ENCODE peak calls at places on chromosome 13, in six cellular contexts. One of them, this sample, is unnamed.
A peak's percentile ranks its signal among the peaks of the same experiment; 100 is the strongest.

GRCh38 chr13:112014857-112015256 is 52.1 kb upstream of the SOX1 start:
- DNase-seq in NAMALWA: no peak
- DNase-seq in iris pigment epithelial cell: no peak
- DNase-seq in ascending aorta: no peak
- DNase-seq in adrenal gland: no peak
- DNase-seq in stimulated activated CD4-positive, alpha-beta T cell treated with anti-CD3 and anti-CD28 coated beads, Interleukin-12 subunit alpha, Interleukin-12 subunit beta, amount 100 ng/mL, for 48 hours: no peak
- DNase-seq in this sample: no peak

GRCh38 chr13:71240906-71241305 is 626.1 kb downstream of the DACH1 start:
- DNase-seq in stimulated activated CD4-positive, alpha-beta T cell treated with anti-CD3 and anti-CD28 coated beads, Interleukin-12 subunit alpha, Interleukin-12 subunit beta, amount 100 ng/mL, for 48 hours: no peak
- DNase-seq in NAMALWA: peak; percentile 22
- DNase-seq in ascending aorta: no peak
- DNase-seq in iris pigment epithelial cell: peak; percentile 38
- DNase-seq in adrenal gland: no peak
- DNase-seq in this sample: no peak

GRCh38 chr13:100035936-100036335 is 53.0 kb upstream of the PCCA start:
- DNase-seq in stimulated activated CD4-positive, alpha-beta T cell treated with anti-CD3 and anti-CD28 coated beads, Interleukin-12 subunit alpha, Interleukin-12 subunit beta, amount 100 ng/mL, for 48 hours: no peak
- DNase-seq in ascending aorta: no peak
- DNase-seq in NAMALWA: no peak
- DNase-seq in adrenal gland: no peak
- DNase-seq in iris pigment epithelial cell: no peak
- DNase-seq in this sample: no peak

GRCh38 chr13:49563513-49563912 is 21.8 kb downstream of the RCBTB1 start:
- DNase-seq in iris pigment epithelial cell: peak; percentile 67
- DNase-seq in ascending aorta: no peak
- DNase-seq in stimulated activated CD4-positive, alpha-beta T cell treated with anti-CD3 and anti-CD28 coated beads, Interleukin-12 subunit alpha, Interleukin-12 subunit beta, amount 100 ng/mL, for 48 hours: no peak
- DNase-seq in adrenal gland: no peak
- DNase-seq in NAMALWA: no peak
- DNase-seq in this sample: no peak

GRCh38 chr13:25291691-25292090 is 4.4 kb upstream of the MTMR6 start:
- DNase-seq in stimulated activated CD4-positive, alpha-beta T cell treated with anti-CD3 and anti-CD28 coated beads, Interleukin-12 subunit alpha, Interleukin-12 subunit beta, amount 100 ng/mL, for 48 hours: no peak
- DNase-seq in NAMALWA: no peak
- DNase-seq in ascending aorta: no peak
- DNase-seq in adrenal gland: no peak
- DNase-seq in iris pigment epithelial cell: no peak
- DNase-seq in this sample: no peak

GRCh38 chr13:100517135-100517534 is 71.5 kb downstream of the GGACT start:
- DNase-seq in iris pigment epithelial cell: no peak
- DNase-seq in adrenal gland: no peak
- DNase-seq in ascending aorta: no peak
- DNase-seq in NAMALWA: no peak
- DNase-seq in stimulated activated CD4-positive, alpha-beta T cell treated with anti-CD3 and anti-CD28 coated beads, Interleukin-12 subunit alpha, Interleukin-12 subunit beta, amount 100 ng/mL, for 48 hours: no peak
- DNase-seq in this sample: no peak

GRCh38 chr13:109233293-109233692 is 553.1 kb downstream of the IRS2 start:
- DNase-seq in iris pigment epithelial cell: no peak
- DNase-seq in adrenal gland: no peak
- DNase-seq in stimulated activated CD4-positive, alpha-beta T cell treated with anti-CD3 and anti-CD28 coated beads, Interleukin-12 subunit alpha, Interleukin-12 subunit beta, amount 100 ng/mL, for 48 hours: no peak
- DNase-seq in ascending aorta: no peak
- DNase-seq in NAMALWA: no peak
- DNase-seq in this sample: no peak

GRCh38 chr13:45674908-45675307 is 27.2 kb upstream of the CBY2 start:
- DNase-seq in iris pigment epithelial cell: peak; percentile 50
- DNase-seq in ascending aorta: no peak
- DNase-seq in adrenal gland: no peak
- DNase-seq in stimulated activated CD4-positive, alpha-beta T cell treated with anti-CD3 and anti-CD28 coated beads, Interleukin-12 subunit alpha, Interleukin-12 subunit beta, amount 100 ng/mL, for 48 hours: no peak
- DNase-seq in NAMALWA: no peak
- DNase-seq in this sample: no peak

GRCh38 chr13:111289251-111289650 is 31.2 kb upstream of the TEX29 start:
- DNase-seq in ascending aorta: no peak
- DNase-seq in stimulated activated CD4-positive, alpha-beta T cell treated with anti-CD3 and anti-CD28 coated beads, Interleukin-12 subunit alpha, Interleukin-12 subunit beta, amount 100 ng/mL, for 48 hours: no peak
- DNase-seq in iris pigment epithelial cell: no peak
- DNase-seq in NAMALWA: no peak
- DNase-seq in adrenal gland: no peak
- DNase-seq in this sample: no peak

GRCh38 chr13:87331178-87331577 is 340.0 kb upstream of the SLITRK5 start:
- DNase-seq in ascending aorta: no peak
- DNase-seq in NAMALWA: no peak
- DNase-seq in stimulated activated CD4-positive, alpha-beta T cell treated with anti-CD3 and anti-CD28 coated beads, Interleukin-12 subunit alpha, Interleukin-12 subunit beta, amount 100 ng/mL, for 48 hours: no peak
- DNase-seq in iris pigment epithelial cell: peak; percentile 5
- DNase-seq in adrenal gland: peak; percentile 88
- DNase-seq in this sample: no peak

GRCh38 chr13:72565893-72566292 is 161.5 kb downstream of the MZT1 start:
- DNase-seq in ascending aorta: no peak
- DNase-seq in adrenal gland: peak; percentile 14
- DNase-seq in iris pigment epithelial cell: peak; percentile 39
- DNase-seq in NAMALWA: peak; percentile 64
- DNase-seq in stimulated activated CD4-positive, alpha-beta T cell treated with anti-CD3 and anti-CD28 coated beads, Interleukin-12 subunit alpha, Interleukin-12 subunit beta, amount 100 ng/mL, for 48 hours: no peak
- DNase-seq in this sample: no peak

GRCh38 chr13:112767506-112768471 is 78.0 kb downstream of the ATP11A start:
- DNase-seq in stimulated activated CD4-positive, alpha-beta T cell treated with anti-CD3 and anti-CD28 coated beads, Interleukin-12 subunit alpha, Interleukin-12 subunit beta, amount 100 ng/mL, for 48 hours: no peak
- DNase-seq in NAMALWA: no peak
- DNase-seq in ascending aorta: no peak
- DNase-seq in adrenal gland: peak; percentile 30
- DNase-seq in iris pigment epithelial cell: no peak
- DNase-seq in this sample: no peak

GRCh38 chr13:51453959-51454703 is 1.3 kb upstream of the INTS6 start:
- DNase-seq in ascending aorta: no peak
- DNase-seq in stimulated activated CD4-positive, alpha-beta T cell treated with anti-CD3 and anti-CD28 coated beads, Interleukin-12 subunit alpha, Interleukin-12 subunit beta, amount 100 ng/mL, for 48 hours: peak; percentile 29
- DNase-seq in iris pigment epithelial cell: peak; percentile 27
- DNase-seq in adrenal gland: peak; percentile 65
- DNase-seq in NAMALWA: no peak
- DNase-seq in this sample: no peak

GRCh38 chr13:99687728-99688397 is 186.6 kb downstream of the TM9SF2 start:
- DNase-seq in adrenal gland: no peak
- DNase-seq in NAMALWA: no peak
- DNase-seq in ascending aorta: no peak
- DNase-seq in iris pigment epithelial cell: peak; percentile 40
- DNase-seq in stimulated activated CD4-positive, alpha-beta T cell treated with anti-CD3 and anti-CD28 coated beads, Interleukin-12 subunit alpha, Interleukin-12 subunit beta, amount 100 ng/mL, for 48 hours: no peak
- DNase-seq in this sample: no peak

GRCh38 chr13:51585696-51586095 is 1.4 kb downstream of the WDFY2 start:
- DNase-seq in adrenal gland: no peak
- DNase-seq in NAMALWA: peak; percentile 26
- DNase-seq in iris pigment epithelial cell: peak; percentile 70
- DNase-seq in ascending aorta: no peak
- DNase-seq in stimulated activated CD4-positive, alpha-beta T cell treated with anti-CD3 and anti-CD28 coated beads, Interleukin-12 subunit alpha, Interleukin-12 subunit beta, amount 100 ng/mL, for 48 hours: no peak
- DNase-seq in this sample: no peak

GRCh38 chr13:50400035-50400726 is 384.9 kb downstream of the KCNRG start:
- DNase-seq in adrenal gland: peak; percentile 50
- DNase-seq in ascending aorta: no peak
- DNase-seq in NAMALWA: no peak
- DNase-seq in iris pigment epithelial cell: no peak
- DNase-seq in stimulated activated CD4-positive, alpha-beta T cell treated with anti-CD3 and anti-CD28 coated beads, Interleukin-12 subunit alpha, Interleukin-12 subunit beta, amount 100 ng/mL, for 48 hours: no peak
- DNase-seq in this sample: no peak

GRCh38 chr13:64697226-64697625 is 2532.9 kb downstream of the PCDH9 start:
- DNase-seq in adrenal gland: no peak
- DNase-seq in ascending aorta: no peak
- DNase-seq in NAMALWA: no peak
- DNase-seq in iris pigment epithelial cell: peak; percentile 8
- DNase-seq in stimulated activated CD4-positive, alpha-beta T cell treated with anti-CD3 and anti-CD28 coated beads, Interleukin-12 subunit alpha, Interleukin-12 subunit beta, amount 100 ng/mL, for 48 hours: no peak
- DNase-seq in this sample: no peak

GRCh38 chr13:65653548-65654078 is 1576.5 kb downstream of the PCDH9 start:
- DNase-seq in ascending aorta: no peak
- DNase-seq in adrenal gland: no peak
- DNase-seq in iris pigment epithelial cell: no peak
- DNase-seq in stimulated activated CD4-positive, alpha-beta T cell treated with anti-CD3 and anti-CD28 coated beads, Interleukin-12 subunit alpha, Interleukin-12 subunit beta, amount 100 ng/mL, for 48 hours: no peak
- DNase-seq in NAMALWA: no peak
- DNase-seq in this sample: no peak

GRCh38 chr13:29761160-29761559 is 89.3 kb downstream of the UBL3 start:
- DNase-seq in iris pigment epithelial cell: no peak
- DNase-seq in stimulated activated CD4-positive, alpha-beta T cell treated with anti-CD3 and anti-CD28 coated beads, Interleukin-12 subunit alpha, Interleukin-12 subunit beta, amount 100 ng/mL, for 48 hours: no peak
- DNase-seq in ascending aorta: no peak
- DNase-seq in NAMALWA: no peak
- DNase-seq in adrenal gland: no peak
- DNase-seq in this sample: no peak

GRCh38 chr13:36512771-36513170 is 80.5 kb downstream of the CCNA1 start:
- DNase-seq in NAMALWA: no peak
- DNase-seq in stimulated activated CD4-positive, alpha-beta T cell treated with anti-CD3 and anti-CD28 coated beads, Interleukin-12 subunit alpha, Interleukin-12 subunit beta, amount 100 ng/mL, for 48 hours: no peak
- DNase-seq in adrenal gland: no peak
- DNase-seq in ascending aorta: no peak
- DNase-seq in iris pigment epithelial cell: no peak
- DNase-seq in this sample: no peak

GRCh38 chr13:113860579-113861432 is 3.1 kb downstream of the GAS6 start:
- DNase-seq in iris pigment epithelial cell: no peak
- DNase-seq in NAMALWA: no peak
- DNase-seq in adrenal gland: no peak
- DNase-seq in stimulated activated CD4-positive, alpha-beta T cell treated with anti-CD3 and anti-CD28 coated beads, Interleukin-12 subunit alpha, Interleukin-12 subunit beta, amount 100 ng/mL, for 48 hours: no peak
- DNase-seq in ascending aorta: no peak
- DNase-seq in this sample: peak; percentile 59

GRCh38 chr13:32472194-32472621 is 44.3 kb upstream of the N4BP2L1 start:
- DNase-seq in iris pigment epithelial cell: peak; percentile 12
- DNase-seq in stimulated activated CD4-positive, alpha-beta T cell treated with anti-CD3 and anti-CD28 coated beads, Interleukin-12 subunit alpha, Interleukin-12 subunit beta, amount 100 ng/mL, for 48 hours: no peak
- DNase-seq in ascending aorta: no peak
- DNase-seq in NAMALWA: no peak
- DNase-seq in adrenal gland: no peak
- DNase-seq in this sample: no peak

This sample was measured in suprapubic skin.